ENCODE peak calls at places on chromosomes 12 and 14, in seven cellular contexts. C, B, Q, T, M, I and X are unnamed samples.

GRCh38 chr14:37411079-37411735 is 183.8 kb downstream of the FOXA1 start:
- DNase-seq in C (no peak), B (peak), Q (no peak), T (no peak), M (no peak), I (no peak), X (no peak)

GRCh38 chr14:99884834-99885648 is 91.8 kb downstream of the EML1 start:
- DNase-seq in C (no peak), B (peak), Q (no peak), T (no peak), M (peak), I (no peak), X (no peak)

GRCh38 chr14:46198676-46199075 is 452.9 kb downstream of the RPL10L start:
- DNase-seq in C (no peak), B (no peak), Q (no peak), T (no peak), M (no peak), I (no peak), X (no peak)

GRCh38 chr12:116556964-116557706 is 2.0 kb upstream of the MAP1LC3B2 start:
- DNase-seq in C (no peak), B (peak), Q (no peak), T (no peak), M (no peak), I (no peak), X (no peak)

GRCh38 chr12:49673446-49674317 is 33.5 kb downstream of the FMNL3 start:
- DNase-seq in C (peak), B (peak), Q (no peak), T (peak), M (peak), I (no peak), X (peak)

GRCh38 chr12:68106160-68106559 is 53.4 kb downstream of the IFNG start:
- DNase-seq in C (no peak), B (peak), Q (no peak), T (no peak), M (no peak), I (no peak), X (no peak)

GRCh38 chr14:74510955-74511354 is 17.4 kb downstream of the ISCA2 start:
- DNase-seq in C (no peak), B (peak), Q (no peak), T (no peak), M (no peak), I (no peak), X (no peak)

GRCh38 chr14:91368681-91369416 is 48.8 kb downstream of the CCDC88C start:
- DNase-seq in C (no peak), B (no peak), Q (no peak), T (no peak), M (no peak), I (no peak), X (no peak)

GRCh38 chr12:26400627-26401026 is 205.3 kb downstream of the SSPN start:
- DNase-seq in C (no peak), B (no peak), Q (no peak), T (no peak), M (no peak), I (no peak), X (no peak)

GRCh38 chr12:123223241-123223668 is 9.7 kb downstream of the MPHOSPH9 start:
- DNase-seq in C (no peak), B (no peak), Q (peak), T (no peak), M (no peak), I (peak), X (no peak)

GRCh38 chr12:19764408-19764807 is 325.1 kb downstream of the AEBP2 start:
- DNase-seq in C (no peak), B (peak), Q (no peak), T (no peak), M (no peak), I (no peak), X (no peak)

GRCh38 chr12:115598827-115599226 is 678.7 kb downstream of the MED13L start:
- DNase-seq in C (no peak), B (peak), Q (no peak), T (no peak), M (peak), I (no peak), X (no peak)

GRCh38 chr12:132986885-132987225 is 688 bp downstream of the ZNF26 start:
- DNase-seq in C (no peak), B (peak), Q (no peak), T (no peak), M (no peak), I (no peak), X (no peak)

GRCh38 chr14:52363969-52364368 is 49.9 kb downstream of the PTGER2 start:
- DNase-seq in C (no peak), B (no peak), Q (no peak), T (no peak), M (no peak), I (no peak), X (no peak)

GRCh38 chr12:18983854-18984253 is 145.7 kb upstream of the PLEKHA5 start:
- DNase-seq in C (no peak), B (no peak), Q (no peak), T (no peak), M (no peak), I (no peak), X (no peak)

GRCh38 chr12:113152835-113153814 is 3.6 kb downstream of the CFAP73 start:
- DNase-seq in C (peak), B (peak), Q (no peak), T (peak), M (peak), I (no peak), X (peak)

GRCh38 chr12:2429032-2429431 is 365.7 kb upstream of the FKBP4 start:
- DNase-seq in C (no peak), B (no peak), Q (no peak), T (no peak), M (no peak), I (no peak), X (no peak)

GRCh38 chr12:121780429-121780828 is 13.1 kb downstream of the RHOF start:
- DNase-seq in C (no peak), B (no peak), Q (no peak), T (no peak), M (peak), I (no peak), X (no peak)

GRCh38 chr14:61140872-61141271 is 140.3 kb downstream of the TMEM30B start:
- DNase-seq in C (no peak), B (peak), Q (no peak), T (no peak), M (no peak), I (no peak), X (no peak)

GRCh38 chr12:101021911-101022388 is 188.1 kb downstream of the SLC5A8 start:
- DNase-seq in C (no peak), B (peak), Q (no peak), T (no peak), M (no peak), I (no peak), X (no peak)

GRCh38 chr12:128286970-128287369 is 20.0 kb downstream of the TMEM132C start:
- DNase-seq in C (no peak), B (no peak), Q (no peak), T (no peak), M (no peak), I (no peak), X (no peak)

GRCh38 chr12:127008758-127009403 is 1258.1 kb upstream of the TMEM132C start:
- DNase-seq in C (no peak), B (no peak), Q (no peak), T (no peak), M (no peak), I (no peak), X (no peak)

GRCh38 chr14:56423591-56423991 is 156.0 kb upstream of the TMEM260 start:
- DNase-seq in C (no peak), B (peak), Q (no peak), T (no peak), M (no peak), I (no peak), X (no peak)

GRCh38 chr12:57208946-57209282 is 7.7 kb upstream of the NXPH4 start:
- DNase-seq in C (no peak), B (no peak), Q (no peak), T (no peak), M (no peak), I (no peak), X (no peak)